ENCODE peak calls at places on chromosomes 3 and 15, in ten cellular contexts. One of them, this sample, is unnamed.

GRCh38 chr15:71779073-71779797 is 31.1 kb upstream of the NR2E3 start:
- DNase-seq in epithelial cell of proximal tubule: no peak
- DNase-seq in hepatic stellate cell: no peak
- DNase-seq in MV-4-11: no peak
- DNase-seq in HL-60: no peak
- DNase-seq in T1000: no peak
- DNase-seq in NCI-H2227 treated with DMSO at 0.1 percent for 48 hours: no peak
- DNase-seq in glutamatergic neuron: no peak
- DNase-seq in stimulated activated CD8-positive, alpha-beta memory T cell treated with anti-CD3 and anti-CD28 coated beads, Interleukin-15, amount 100 ng/mL, for 4 hours: no peak
- DNase-seq in T-helper 17 cell: no peak
- DNase-seq in this sample: no peak

GRCh38 chr3:11591006-11591360 is 52.7 kb downstream of the VGLL4 start:
- DNase-seq in epithelial cell of proximal tubule: no peak
- DNase-seq in hepatic stellate cell: peak; percentile 57
- DNase-seq in MV-4-11: no peak
- DNase-seq in HL-60: no peak
- DNase-seq in T1000: no peak
- DNase-seq in NCI-H2227 treated with DMSO at 0.1 percent for 48 hours: no peak
- DNase-seq in glutamatergic neuron: no peak
- DNase-seq in stimulated activated CD8-positive, alpha-beta memory T cell treated with anti-CD3 and anti-CD28 coated beads, Interleukin-15, amount 100 ng/mL, for 4 hours: no peak
- DNase-seq in T-helper 17 cell: no peak
- DNase-seq in this sample: no peak

GRCh38 chr3:107068980-107069379 is 308.3 kb upstream of the CCDC54 start:
- DNase-seq in epithelial cell of proximal tubule: no peak
- DNase-seq in hepatic stellate cell: peak; percentile 35
- DNase-seq in MV-4-11: no peak
- DNase-seq in HL-60: no peak
- DNase-seq in T1000: peak; percentile 13
- DNase-seq in NCI-H2227 treated with DMSO at 0.1 percent for 48 hours: no peak
- DNase-seq in glutamatergic neuron: no peak
- DNase-seq in stimulated activated CD8-positive, alpha-beta memory T cell treated with anti-CD3 and anti-CD28 coated beads, Interleukin-15, amount 100 ng/mL, for 4 hours: no peak
- DNase-seq in T-helper 17 cell: no peak
- DNase-seq in this sample: peak; percentile 82

GRCh38 chr15:52112203-52112750 is 298 bp downstream of the BCL2L10 start:
- DNase-seq in epithelial cell of proximal tubule: no peak
- DNase-seq in hepatic stellate cell: no peak
- DNase-seq in MV-4-11: no peak
- DNase-seq in HL-60: no peak
- DNase-seq in T1000: no peak
- DNase-seq in NCI-H2227 treated with DMSO at 0.1 percent for 48 hours: no peak
- DNase-seq in glutamatergic neuron: peak; percentile 36
- DNase-seq in stimulated activated CD8-positive, alpha-beta memory T cell treated with anti-CD3 and anti-CD28 coated beads, Interleukin-15, amount 100 ng/mL, for 4 hours: no peak
- DNase-seq in T-helper 17 cell: peak; percentile 37
- DNase-seq in this sample: no peak

GRCh38 chr15:75140080-75140879 is 61.4 kb upstream of the C15orf39 start:
- DNase-seq in epithelial cell of proximal tubule: no peak
- DNase-seq in hepatic stellate cell: no peak
- DNase-seq in MV-4-11: no peak
- DNase-seq in HL-60: no peak
- DNase-seq in T1000: no peak
- DNase-seq in NCI-H2227 treated with DMSO at 0.1 percent for 48 hours: no peak
- DNase-seq in glutamatergic neuron: no peak
- DNase-seq in stimulated activated CD8-positive, alpha-beta memory T cell treated with anti-CD3 and anti-CD28 coated beads, Interleukin-15, amount 100 ng/mL, for 4 hours: no peak
- DNase-seq in T-helper 17 cell: no peak
- DNase-seq in this sample: no peak

GRCh38 chr3:29850641-29851040 is 569.8 kb downstream of the RBMS3 start:
- DNase-seq in epithelial cell of proximal tubule: no peak
- DNase-seq in hepatic stellate cell: no peak
- DNase-seq in MV-4-11: no peak
- DNase-seq in HL-60: no peak
- DNase-seq in T1000: no peak
- DNase-seq in NCI-H2227 treated with DMSO at 0.1 percent for 48 hours: no peak
- DNase-seq in glutamatergic neuron: no peak
- DNase-seq in stimulated activated CD8-positive, alpha-beta memory T cell treated with anti-CD3 and anti-CD28 coated beads, Interleukin-15, amount 100 ng/mL, for 4 hours: no peak
- DNase-seq in T-helper 17 cell: no peak
- DNase-seq in this sample: no peak

GRCh38 chr3:45225465-45226205 is 452 bp downstream of the TMEM158 start:
- DNase-seq in epithelial cell of proximal tubule: no peak
- DNase-seq in hepatic stellate cell: no peak
- DNase-seq in MV-4-11: no peak
- DNase-seq in HL-60: no peak
- DNase-seq in T1000: no peak
- DNase-seq in NCI-H2227 treated with DMSO at 0.1 percent for 48 hours: no peak
- DNase-seq in glutamatergic neuron: peak; percentile 60
- DNase-seq in stimulated activated CD8-positive, alpha-beta memory T cell treated with anti-CD3 and anti-CD28 coated beads, Interleukin-15, amount 100 ng/mL, for 4 hours: no peak
- DNase-seq in T-helper 17 cell: peak; percentile 16
- DNase-seq in this sample: no peak

GRCh38 chr3:194271459-194272035 is 79.6 kb downstream of the CPN2 start:
- DNase-seq in epithelial cell of proximal tubule: no peak
- DNase-seq in hepatic stellate cell: peak; percentile 46
- DNase-seq in MV-4-11: no peak
- DNase-seq in HL-60: no peak
- DNase-seq in T1000: no peak
- DNase-seq in NCI-H2227 treated with DMSO at 0.1 percent for 48 hours: no peak
- DNase-seq in glutamatergic neuron: no peak
- DNase-seq in stimulated activated CD8-positive, alpha-beta memory T cell treated with anti-CD3 and anti-CD28 coated beads, Interleukin-15, amount 100 ng/mL, for 4 hours: no peak
- DNase-seq in T-helper 17 cell: no peak
- DNase-seq in this sample: peak; percentile 14

GRCh38 chr3:134874737-134875413 is 79.8 kb downstream of the EPHB1 start:
- DNase-seq in epithelial cell of proximal tubule: no peak
- DNase-seq in hepatic stellate cell: no peak
- DNase-seq in MV-4-11: no peak
- DNase-seq in HL-60: no peak
- DNase-seq in T1000: no peak
- DNase-seq in NCI-H2227 treated with DMSO at 0.1 percent for 48 hours: no peak
- DNase-seq in glutamatergic neuron: no peak
- DNase-seq in stimulated activated CD8-positive, alpha-beta memory T cell treated with anti-CD3 and anti-CD28 coated beads, Interleukin-15, amount 100 ng/mL, for 4 hours: no peak
- DNase-seq in T-helper 17 cell: no peak
- DNase-seq in this sample: peak; percentile 5

GRCh38 chr15:78837543-78837942 is 26.3 kb upstream of the ADAMTS7 start:
- DNase-seq in epithelial cell of proximal tubule: no peak
- DNase-seq in hepatic stellate cell: no peak
- DNase-seq in MV-4-11: no peak
- DNase-seq in HL-60: no peak
- DNase-seq in T1000: no peak
- DNase-seq in NCI-H2227 treated with DMSO at 0.1 percent for 48 hours: no peak
- DNase-seq in glutamatergic neuron: no peak
- DNase-seq in stimulated activated CD8-positive, alpha-beta memory T cell treated with anti-CD3 and anti-CD28 coated beads, Interleukin-15, amount 100 ng/mL, for 4 hours: no peak
- DNase-seq in T-helper 17 cell: no peak
- DNase-seq in this sample: no peak

GRCh38 chr15:51283026-51283425 is 55.4 kb downstream of the CYP19A1 start:
- DNase-seq in epithelial cell of proximal tubule: no peak
- DNase-seq in hepatic stellate cell: no peak
- DNase-seq in MV-4-11: peak; percentile 72
- DNase-seq in HL-60: no peak
- DNase-seq in T1000: no peak
- DNase-seq in NCI-H2227 treated with DMSO at 0.1 percent for 48 hours: no peak
- DNase-seq in glutamatergic neuron: no peak
- DNase-seq in stimulated activated CD8-positive, alpha-beta memory T cell treated with anti-CD3 and anti-CD28 coated beads, Interleukin-15, amount 100 ng/mL, for 4 hours: no peak
- DNase-seq in T-helper 17 cell: no peak
- DNase-seq in this sample: no peak

GRCh38 chr3:99023590-99024192 is 122.2 kb upstream of the DCBLD2 start:
- DNase-seq in epithelial cell of proximal tubule: no peak
- DNase-seq in hepatic stellate cell: peak; percentile 7
- DNase-seq in MV-4-11: no peak
- DNase-seq in HL-60: peak; percentile 1
- DNase-seq in T1000: no peak
- DNase-seq in NCI-H2227 treated with DMSO at 0.1 percent for 48 hours: no peak
- DNase-seq in glutamatergic neuron: no peak
- DNase-seq in stimulated activated CD8-positive, alpha-beta memory T cell treated with anti-CD3 and anti-CD28 coated beads, Interleukin-15, amount 100 ng/mL, for 4 hours: no peak
- DNase-seq in T-helper 17 cell: no peak
- DNase-seq in this sample: peak; percentile 56

GRCh38 chr3:167653750-167654149 is at the start of gene WDR49:
- DNase-seq in epithelial cell of proximal tubule: no peak
- DNase-seq in hepatic stellate cell: no peak
- DNase-seq in MV-4-11: peak; percentile 93
- DNase-seq in HL-60: peak; percentile 64
- DNase-seq in T1000: no peak
- DNase-seq in NCI-H2227 treated with DMSO at 0.1 percent for 48 hours: no peak
- DNase-seq in glutamatergic neuron: no peak
- DNase-seq in stimulated activated CD8-positive, alpha-beta memory T cell treated with anti-CD3 and anti-CD28 coated beads, Interleukin-15, amount 100 ng/mL, for 4 hours: no peak
- DNase-seq in T-helper 17 cell: no peak
- DNase-seq in this sample: peak; percentile 29

GRCh38 chr3:134846943-134847342 is 51.9 kb downstream of the EPHB1 start:
- DNase-seq in epithelial cell of proximal tubule: peak; percentile 63
- DNase-seq in hepatic stellate cell: peak; percentile 60
- DNase-seq in MV-4-11: no peak
- DNase-seq in HL-60: no peak
- DNase-seq in T1000: peak; percentile 75
- DNase-seq in NCI-H2227 treated with DMSO at 0.1 percent for 48 hours: no peak
- DNase-seq in glutamatergic neuron: no peak
- DNase-seq in stimulated activated CD8-positive, alpha-beta memory T cell treated with anti-CD3 and anti-CD28 coated beads, Interleukin-15, amount 100 ng/mL, for 4 hours: no peak
- DNase-seq in T-helper 17 cell: no peak
- DNase-seq in this sample: peak; percentile 83

GRCh38 chr15:100335335-100335999 is 6.3 kb downstream of the ADAMTS17 start:
- DNase-seq in epithelial cell of proximal tubule: no peak
- DNase-seq in hepatic stellate cell: no peak
- DNase-seq in MV-4-11: peak; percentile 41
- DNase-seq in HL-60: no peak
- DNase-seq in T1000: no peak
- DNase-seq in NCI-H2227 treated with DMSO at 0.1 percent for 48 hours: no peak
- DNase-seq in glutamatergic neuron: no peak
- DNase-seq in stimulated activated CD8-positive, alpha-beta memory T cell treated with anti-CD3 and anti-CD28 coated beads, Interleukin-15, amount 100 ng/mL, for 4 hours: no peak
- DNase-seq in T-helper 17 cell: no peak
- DNase-seq in this sample: no peak

GRCh38 chr3:105356988-105357387 is 9.7 kb upstream of the ALCAM start:
- DNase-seq in epithelial cell of proximal tubule: no peak
- DNase-seq in hepatic stellate cell: no peak
- DNase-seq in MV-4-11: no peak
- DNase-seq in HL-60: no peak
- DNase-seq in T1000: no peak
- DNase-seq in NCI-H2227 treated with DMSO at 0.1 percent for 48 hours: no peak
- DNase-seq in glutamatergic neuron: no peak
- DNase-seq in stimulated activated CD8-positive, alpha-beta memory T cell treated with anti-CD3 and anti-CD28 coated beads, Interleukin-15, amount 100 ng/mL, for 4 hours: no peak
- DNase-seq in T-helper 17 cell: no peak
- DNase-seq in this sample: no peak

GRCh38 chr3:14256046-14256445 is 77.4 kb downstream of the LSM3 start:
- DNase-seq in epithelial cell of proximal tubule: no peak
- DNase-seq in hepatic stellate cell: no peak
- DNase-seq in MV-4-11: no peak
- DNase-seq in HL-60: no peak
- DNase-seq in T1000: no peak
- DNase-seq in NCI-H2227 treated with DMSO at 0.1 percent for 48 hours: peak; percentile 12
- DNase-seq in glutamatergic neuron: no peak
- DNase-seq in stimulated activated CD8-positive, alpha-beta memory T cell treated with anti-CD3 and anti-CD28 coated beads, Interleukin-15, amount 100 ng/mL, for 4 hours: no peak
- DNase-seq in T-helper 17 cell: no peak
- DNase-seq in this sample: no peak

GRCh38 chr3:153977148-153977547 is 144.0 kb upstream of the ARHGEF26 start:
- DNase-seq in epithelial cell of proximal tubule: no peak
- DNase-seq in hepatic stellate cell: no peak
- DNase-seq in MV-4-11: no peak
- DNase-seq in HL-60: no peak
- DNase-seq in T1000: no peak
- DNase-seq in NCI-H2227 treated with DMSO at 0.1 percent for 48 hours: peak; percentile 85
- DNase-seq in glutamatergic neuron: no peak
- DNase-seq in stimulated activated CD8-positive, alpha-beta memory T cell treated with anti-CD3 and anti-CD28 coated beads, Interleukin-15, amount 100 ng/mL, for 4 hours: no peak
- DNase-seq in T-helper 17 cell: no peak
- DNase-seq in this sample: peak; percentile 64

GRCh38 chr3:136946978-136947377 is 10.8 kb upstream of the IL20RB start:
- DNase-seq in epithelial cell of proximal tubule: no peak
- DNase-seq in hepatic stellate cell: no peak
- DNase-seq in MV-4-11: no peak
- DNase-seq in HL-60: no peak
- DNase-seq in T1000: no peak
- DNase-seq in NCI-H2227 treated with DMSO at 0.1 percent for 48 hours: no peak
- DNase-seq in glutamatergic neuron: no peak
- DNase-seq in stimulated activated CD8-positive, alpha-beta memory T cell treated with anti-CD3 and anti-CD28 coated beads, Interleukin-15, amount 100 ng/mL, for 4 hours: no peak
- DNase-seq in T-helper 17 cell: no peak
- DNase-seq in this sample: no peak

GRCh38 chr15:68992696-68993095 is 21.8 kb upstream of the NOX5 start:
- DNase-seq in epithelial cell of proximal tubule: no peak
- DNase-seq in hepatic stellate cell: no peak
- DNase-seq in MV-4-11: no peak
- DNase-seq in HL-60: no peak
- DNase-seq in T1000: no peak
- DNase-seq in NCI-H2227 treated with DMSO at 0.1 percent for 48 hours: no peak
- DNase-seq in glutamatergic neuron: no peak
- DNase-seq in stimulated activated CD8-positive, alpha-beta memory T cell treated with anti-CD3 and anti-CD28 coated beads, Interleukin-15, amount 100 ng/mL, for 4 hours: no peak
- DNase-seq in T-helper 17 cell: no peak
- DNase-seq in this sample: no peak

GRCh38 chr3:124778061-124778460 is 47.8 kb downstream of the UMPS start:
- DNase-seq in epithelial cell of proximal tubule: no peak
- DNase-seq in hepatic stellate cell: no peak
- DNase-seq in MV-4-11: no peak
- DNase-seq in HL-60: no peak
- DNase-seq in T1000: no peak
- DNase-seq in NCI-H2227 treated with DMSO at 0.1 percent for 48 hours: no peak
- DNase-seq in glutamatergic neuron: no peak
- DNase-seq in stimulated activated CD8-positive, alpha-beta memory T cell treated with anti-CD3 and anti-CD28 coated beads, Interleukin-15, amount 100 ng/mL, for 4 hours: no peak
- DNase-seq in T-helper 17 cell: no peak
- DNase-seq in this sample: no peak

GRCh38 chr3:157274644-157275137 is 114.7 kb upstream of the CCNL1 start:
- DNase-seq in epithelial cell of proximal tubule: no peak
- DNase-seq in hepatic stellate cell: no peak
- DNase-seq in MV-4-11: no peak
- DNase-seq in HL-60: no peak
- DNase-seq in T1000: no peak
- DNase-seq in NCI-H2227 treated with DMSO at 0.1 percent for 48 hours: no peak
- DNase-seq in glutamatergic neuron: no peak
- DNase-seq in stimulated activated CD8-positive, alpha-beta memory T cell treated with anti-CD3 and anti-CD28 coated beads, Interleukin-15, amount 100 ng/mL, for 4 hours: no peak
- DNase-seq in T-helper 17 cell: no peak
- DNase-seq in this sample: no peak